ENCODE peak calls at places on chromosomes 13 and 19, in seven cellular contexts. One of them, this sample, is unnamed.

GRCh38 chr13:36921902-36922301 is 1.9 kb upstream of the SMAD9 start:
- DNase-seq in neural progenitor cell: no peak
- DNase-seq in cardiac septum: no peak
- DNase-seq in NCI-H510A treated with DMSO at 0.1 percent for 48 hours: no peak
- DNase-seq in Kasumi-1: no peak
- DNase-seq in hypothalamus: no peak
- DNase-seq in NCI-H524: no peak
- DNase-seq in this sample: no peak

GRCh38 chr13:33927315-33927714 is 109.4 kb downstream of the RFC3 start:
- DNase-seq in neural progenitor cell: no peak
- DNase-seq in cardiac septum: no peak
- DNase-seq in NCI-H510A treated with DMSO at 0.1 percent for 48 hours: no peak
- DNase-seq in Kasumi-1: no peak
- DNase-seq in hypothalamus: no peak
- DNase-seq in NCI-H524: no peak
- DNase-seq in this sample: no peak

GRCh38 chr13:20826810-20827560 is 53.2 kb upstream of the EEF1AKMT1 start:
- DNase-seq in neural progenitor cell: no peak
- DNase-seq in cardiac septum: no peak
- DNase-seq in NCI-H510A treated with DMSO at 0.1 percent for 48 hours: no peak
- DNase-seq in Kasumi-1: peak; percentile 0
- DNase-seq in hypothalamus: no peak
- DNase-seq in NCI-H524: no peak
- DNase-seq in this sample: no peak

GRCh38 chr13:109816979-109817275 is 30.5 kb upstream of the IRS2 start:
- DNase-seq in neural progenitor cell: no peak
- DNase-seq in cardiac septum: no peak
- DNase-seq in NCI-H510A treated with DMSO at 0.1 percent for 48 hours: no peak
- DNase-seq in Kasumi-1: no peak
- DNase-seq in hypothalamus: no peak
- DNase-seq in NCI-H524: no peak
- DNase-seq in this sample: no peak

GRCh38 chr13:36818483-36819063 is 449 bp upstream of the RFXAP start:
- DNase-seq in neural progenitor cell: no peak
- DNase-seq in cardiac septum: no peak
- DNase-seq in NCI-H510A treated with DMSO at 0.1 percent for 48 hours: peak; percentile 36
- DNase-seq in Kasumi-1: no peak
- DNase-seq in hypothalamus: no peak
- DNase-seq in NCI-H524: peak; percentile 46
- DNase-seq in this sample: peak; percentile 9

GRCh38 chr19:17184381-17184841 is 30.7 kb upstream of the USE1 start:
- DNase-seq in neural progenitor cell: no peak
- DNase-seq in cardiac septum: no peak
- DNase-seq in NCI-H510A treated with DMSO at 0.1 percent for 48 hours: no peak
- DNase-seq in Kasumi-1: peak; percentile 48
- DNase-seq in hypothalamus: no peak
- DNase-seq in NCI-H524: no peak
- DNase-seq in this sample: no peak

GRCh38 chr13:49638416-49639072 is 10.2 kb downstream of the ARL11 start:
- DNase-seq in neural progenitor cell: no peak
- DNase-seq in cardiac septum: no peak
- DNase-seq in NCI-H510A treated with DMSO at 0.1 percent for 48 hours: no peak
- DNase-seq in Kasumi-1: no peak
- DNase-seq in hypothalamus: no peak
- DNase-seq in NCI-H524: no peak
- DNase-seq in this sample: no peak

GRCh38 chr19:41366089-41366488 is 2.1 kb upstream of the B9D2 start:
- DNase-seq in neural progenitor cell: no peak
- DNase-seq in cardiac septum: no peak
- DNase-seq in NCI-H510A treated with DMSO at 0.1 percent for 48 hours: no peak
- DNase-seq in Kasumi-1: no peak
- DNase-seq in hypothalamus: no peak
- DNase-seq in NCI-H524: no peak
- DNase-seq in this sample: no peak

GRCh38 chr13:102703721-102704035 is 8.8 kb upstream of the METTL21C start:
- DNase-seq in neural progenitor cell: no peak
- DNase-seq in cardiac septum: no peak
- DNase-seq in NCI-H510A treated with DMSO at 0.1 percent for 48 hours: no peak
- DNase-seq in Kasumi-1: no peak
- DNase-seq in hypothalamus: no peak
- DNase-seq in NCI-H524: no peak
- DNase-seq in this sample: no peak

GRCh38 chr13:93847162-93847561 is 620.6 kb downstream of the GPC6 start:
- DNase-seq in neural progenitor cell: no peak
- DNase-seq in cardiac septum: no peak
- DNase-seq in NCI-H510A treated with DMSO at 0.1 percent for 48 hours: no peak
- DNase-seq in Kasumi-1: no peak
- DNase-seq in hypothalamus: no peak
- DNase-seq in NCI-H524: no peak
- DNase-seq in this sample: no peak

GRCh38 chr13:67186985-67187569 is 43.1 kb downstream of the PCDH9 start:
- DNase-seq in neural progenitor cell: peak; percentile 30
- DNase-seq in cardiac septum: no peak
- DNase-seq in NCI-H510A treated with DMSO at 0.1 percent for 48 hours: no peak
- DNase-seq in Kasumi-1: no peak
- DNase-seq in hypothalamus: no peak
- DNase-seq in NCI-H524: no peak
- DNase-seq in this sample: peak; percentile 41

GRCh38 chr19:40266912-40267600 is 18.1 kb downstream of the AKT2 start:
- DNase-seq in neural progenitor cell: no peak
- DNase-seq in cardiac septum: no peak
- DNase-seq in NCI-H510A treated with DMSO at 0.1 percent for 48 hours: no peak
- DNase-seq in Kasumi-1: no peak
- DNase-seq in hypothalamus: no peak
- DNase-seq in NCI-H524: no peak
- DNase-seq in this sample: no peak

GRCh38 chr19:3506384-3507340 is 551 bp downstream of the FZR1 start:
- DNase-seq in neural progenitor cell: peak; percentile 47
- DNase-seq in cardiac septum: no peak
- DNase-seq in NCI-H510A treated with DMSO at 0.1 percent for 48 hours: no peak
- DNase-seq in Kasumi-1: peak; percentile 2
- DNase-seq in hypothalamus: peak; percentile 32
- DNase-seq in NCI-H524: peak; percentile 28
- DNase-seq in this sample: no peak

GRCh38 chr13:46170687-46171086 is 11.3 kb downstream of the LCP1 start:
- DNase-seq in neural progenitor cell: no peak
- DNase-seq in cardiac septum: no peak
- DNase-seq in NCI-H510A treated with DMSO at 0.1 percent for 48 hours: no peak
- DNase-seq in Kasumi-1: peak; percentile 87
- DNase-seq in hypothalamus: no peak
- DNase-seq in NCI-H524: no peak
- DNase-seq in this sample: peak; percentile 35

GRCh38 chr13:20901668-20902437 is 693 bp downstream of the XPO4 start:
- DNase-seq in neural progenitor cell: peak; percentile 52
- DNase-seq in cardiac septum: no peak
- DNase-seq in NCI-H510A treated with DMSO at 0.1 percent for 48 hours: peak; percentile 32
- DNase-seq in Kasumi-1: peak; percentile 10
- DNase-seq in hypothalamus: no peak
- DNase-seq in NCI-H524: peak; percentile 78
- DNase-seq in this sample: peak; percentile 4